ENCODE peak calls at places on chromosomes 5 and 9, in five cellular contexts. G is activated T-cell treated with anti-CD3 and anti-CD28 coated beads, Interleukin-2, amount 50 U/mL, for 72 hours; L is amygdala; X is KBM-7; O is stimulated activated CD4-positive, alpha-beta T cell treated with anti-CD3 and anti-CD28 coated beads, Interleukin-12 subunit alpha, Interleukin-12 subunit beta, amount 100 ng/mL, for 4 hours. R is an unnamed sample.

GRCh38 chr5:132498152-132498551 is 7.6 kb upstream of the IRF1 start:
- DNase-seq in G (peak; percentile 16), L (no peak), X (no peak), O (no peak), R (no peak)

GRCh38 chr5:14590949-14591348 is 9.4 kb downstream of the OTULINL start:
- DNase-seq in G (no peak), L (no peak), X (no peak), O (no peak), R (no peak)

GRCh38 chr9:109507421-109507838 is 9.3 kb upstream of the PTPN3 start:
- DNase-seq in G (no peak), L (no peak), X (no peak), O (no peak), R (no peak)

GRCh38 chr5:111278824-111279504 is 54.8 kb downstream of the CAMK4 start:
- DNase-seq in G (peak; percentile 88), L (no peak), X (peak; percentile 56), O (peak; percentile 89), R (no peak)

GRCh38 chr5:116343961-116344360 is 230.7 kb downstream of the SEMA6A start:
- DNase-seq in G (no peak), L (no peak), X (peak; percentile 58), O (no peak), R (no peak)

GRCh38 chr9:127360829-127361228 is 36.1 kb upstream of the SLC2A8 start:
- DNase-seq in G (no peak), L (no peak), X (peak; percentile 11), O (no peak), R (no peak)

GRCh38 chr5:5637163-5637562 is 214.7 kb downstream of the ICE1 start:
- DNase-seq in G (no peak), L (no peak), X (no peak), O (no peak), R (no peak)

GRCh38 chr5:107425541-107426031 is 245.2 kb downstream of the EFNA5 start:
- DNase-seq in G (no peak), L (no peak), X (no peak), O (no peak), R (no peak)

GRCh38 chr9:102237094-102237493 is 498.6 kb upstream of the GRIN3A start:
- DNase-seq in G (no peak), L (no peak), X (no peak), O (no peak), R (no peak)

GRCh38 chr9:129402341-129402739 is 218.6 kb downstream of the C9orf50 start:
- DNase-seq in G (no peak), L (no peak), X (peak; percentile 43), O (no peak), R (no peak)

GRCh38 chr5:159163027-159163699 is 46.2 kb downstream of the RNF145 start:
- DNase-seq in G (peak; percentile 29), L (no peak), X (no peak), O (no peak), R (no peak)

GRCh38 chr5:67770431-67771025 is 445.0 kb upstream of the PIK3R1 start:
- DNase-seq in G (no peak), L (no peak), X (peak; percentile 79), O (no peak), R (no peak)

GRCh38 chr5:107739661-107740060 is 68.9 kb upstream of the EFNA5 start:
- DNase-seq in G (no peak), L (no peak), X (no peak), O (no peak), R (no peak)

R was measured in C1 segment of cervical spinal cord.